ENCODE peak calls at places on chromosomes 4 and X, in four cellular contexts. One of them, this sample, is unnamed.

GRCh38 chrX:107549504-107549903 is 78.8 kb upstream of the PRPS1 start:
- DNase-seq in fibroblast of lung: no peak
- DNase-seq in lower lobe of right lung: no peak
- DNase-seq in heart right ventricle: no peak
- DNase-seq in this sample: no peak

GRCh38 chrX:133999013-133999705 is 13.8 kb upstream of the GPC3 start:
- DNase-seq in lower lobe of right lung: no peak
- DNase-seq in heart right ventricle: no peak
- DNase-seq in fibroblast of lung: peak
- DNase-seq in this sample: no peak

GRCh38 chr4:61204353-61204752 is 4.2 kb downstream of the ADGRL3 start:
- DNase-seq in fibroblast of lung: no peak
- DNase-seq in lower lobe of right lung: no peak
- DNase-seq in heart right ventricle: no peak
- DNase-seq in this sample: no peak

GRCh38 chr4:145132521-145133098 is 34.5 kb downstream of the ABCE1 start:
- DNase-seq in heart right ventricle: peak
- DNase-seq in lower lobe of right lung: no peak
- DNase-seq in fibroblast of lung: peak
- DNase-seq in this sample: no peak

GRCh38 chr4:181971973-181972372 is 271.2 kb upstream of the TENM3 start:
- DNase-seq in lower lobe of right lung: no peak
- DNase-seq in fibroblast of lung: peak
- DNase-seq in heart right ventricle: no peak
- DNase-seq in this sample: no peak

GRCh38 chrX:70353524-70353923 is 63.6 kb downstream of the KIF4A start:
- DNase-seq in heart right ventricle: no peak
- DNase-seq in fibroblast of lung: no peak
- DNase-seq in lower lobe of right lung: no peak
- DNase-seq in this sample: no peak

GRCh38 chrX:136725446-136726104 is 55.2 kb downstream of the ARHGEF6 start:
- DNase-seq in lower lobe of right lung: no peak
- DNase-seq in fibroblast of lung: peak
- DNase-seq in heart right ventricle: no peak
- DNase-seq in this sample: no peak

GRCh38 chr4:107719211-107719926 is 665 bp downstream of the PAPSS1 start:
- DNase-seq in heart right ventricle: no peak
- DNase-seq in lower lobe of right lung: no peak
- DNase-seq in fibroblast of lung: peak
- DNase-seq in this sample: no peak

GRCh38 chr4:137700751-137701150 is 168.5 kb upstream of the PCDH18 start:
- DNase-seq in lower lobe of right lung: no peak
- DNase-seq in fibroblast of lung: no peak
- DNase-seq in heart right ventricle: no peak
- DNase-seq in this sample: no peak

GRCh38 chr4:792729-793108 is 33.2 kb downstream of the CPLX1 start:
- DNase-seq in fibroblast of lung: no peak
- DNase-seq in lower lobe of right lung: peak
- DNase-seq in heart right ventricle: no peak
- DNase-seq in this sample: no peak

GRCh38 chr4:3524349-3524748 is 7.9 kb downstream of the LRPAP1 start:
- DNase-seq in fibroblast of lung: no peak
- DNase-seq in lower lobe of right lung: peak
- DNase-seq in heart right ventricle: peak
- DNase-seq in this sample: no peak

GRCh38 chr4:157803441-157804168 is 369.2 kb downstream of the GASK1B start:
- DNase-seq in fibroblast of lung: no peak
- DNase-seq in lower lobe of right lung: no peak
- DNase-seq in heart right ventricle: no peak
- DNase-seq in this sample: no peak

GRCh38 chrX:115584715-115585114 is 23.7 kb downstream of the PLS3 start:
- DNase-seq in fibroblast of lung: peak
- DNase-seq in lower lobe of right lung: no peak
- DNase-seq in heart right ventricle: no peak
- DNase-seq in this sample: no peak

GRCh38 chrX:44459501-44459900 is 83.2 kb downstream of the FUNDC1 start:
- DNase-seq in fibroblast of lung: peak
- DNase-seq in lower lobe of right lung: no peak
- DNase-seq in heart right ventricle: no peak
- DNase-seq in this sample: no peak

GRCh38 chr4:44678094-44679023 is at the start of gene GUF1:
- DNase-seq in heart right ventricle: peak
- DNase-seq in fibroblast of lung: peak
- DNase-seq in lower lobe of right lung: peak
- DNase-seq in this sample: peak
- TF ChIP-seq CTCF in heart right ventricle: no peak
- TF ChIP-seq CTCF in fibroblast of lung: no peak
- TF ChIP-seq CTCF in lower lobe of right lung: no peak
- TF ChIP-seq CTCF in this sample: no peak

DNA sequence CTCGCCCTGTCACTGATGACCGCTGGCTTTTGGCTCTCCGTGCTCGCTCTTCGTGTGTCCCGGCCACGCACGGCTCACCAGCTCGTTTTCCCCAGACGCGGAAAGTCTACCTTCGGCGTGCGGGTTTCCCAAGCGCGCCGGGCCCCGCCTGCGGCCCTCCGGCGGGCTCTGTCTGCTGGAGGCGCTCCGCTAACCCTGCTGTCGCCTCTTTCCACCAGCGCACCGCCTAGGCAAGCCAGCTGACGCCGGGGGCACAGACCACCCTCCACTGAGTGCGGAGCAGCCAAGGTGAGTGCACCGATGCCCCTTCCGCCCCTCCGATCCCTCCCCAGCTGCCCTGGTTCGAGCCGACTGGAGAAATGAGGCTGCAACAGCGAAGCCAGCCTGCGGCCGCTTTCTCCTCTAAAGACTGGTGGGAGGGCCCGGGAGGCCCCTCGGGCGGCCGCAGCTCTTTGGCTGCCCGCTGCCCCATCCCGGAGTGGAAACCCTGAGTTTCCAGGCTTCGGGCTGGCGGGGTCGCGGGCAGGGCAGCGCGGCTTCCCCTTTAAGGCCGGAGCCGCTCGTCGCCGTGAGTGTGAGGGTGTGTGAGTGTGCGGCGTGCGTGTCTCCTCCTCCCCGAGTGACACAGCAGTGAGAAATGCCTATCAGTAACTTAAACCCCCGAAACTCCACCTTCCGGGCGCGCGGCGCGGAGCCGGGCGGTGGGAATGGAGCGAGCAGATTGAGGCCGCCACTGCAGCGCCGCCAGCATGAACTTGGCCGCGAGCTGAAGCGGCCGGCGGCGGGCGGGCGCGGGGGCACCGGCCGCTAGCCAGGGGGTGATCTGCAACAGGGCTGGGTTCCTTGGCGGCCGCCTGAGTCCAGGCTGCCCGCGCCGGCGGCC is at the start of gene MAMLD1:
- DNase-seq in heart right ventricle: peak
- DNase-seq in lower lobe of right lung: peak
- DNase-seq in fibroblast of lung: peak
- DNase-seq in this sample: peak
- TF ChIP-seq CTCF in heart right ventricle: no peak
- TF ChIP-seq CTCF in lower lobe of right lung: no peak
- TF ChIP-seq CTCF in fibroblast of lung: no peak
- TF ChIP-seq CTCF in this sample: peak

GRCh38 chr4:28225689-28226353 is 1365.2 kb downstream of the STIM2 start:
- DNase-seq in heart right ventricle: no peak
- DNase-seq in lower lobe of right lung: no peak
- DNase-seq in fibroblast of lung: no peak
- DNase-seq in this sample: no peak
- TF ChIP-seq CTCF in heart right ventricle: no peak
- TF ChIP-seq CTCF in lower lobe of right lung: no peak
- TF ChIP-seq CTCF in fibroblast of lung: no peak
- TF ChIP-seq CTCF in this sample: peak

GRCh38 chr4:20020049-20020448 is 231.7 kb upstream of the SLIT2 start:
- DNase-seq in heart right ventricle: no peak
- DNase-seq in fibroblast of lung: no peak
- DNase-seq in lower lobe of right lung: no peak
- DNase-seq in this sample: no peak
- TF ChIP-seq CTCF in heart right ventricle: no peak
- TF ChIP-seq CTCF in fibroblast of lung: no peak
- TF ChIP-seq CTCF in lower lobe of right lung: no peak
- TF ChIP-seq CTCF in this sample: no peak

GRCh38 chr4:185464184-185464583 is 7.3 kb downstream of the CCDC110 start:
- DNase-seq in lower lobe of right lung: no peak
- DNase-seq in heart right ventricle: no peak
- DNase-seq in fibroblast of lung: no peak
- DNase-seq in this sample: no peak
- TF ChIP-seq CTCF in lower lobe of right lung: no peak
- TF ChIP-seq CTCF in heart right ventricle: no peak
- TF ChIP-seq CTCF in fibroblast of lung: no peak
- TF ChIP-seq CTCF in this sample: no peak

GRCh38 chr4:151362404-151363164 is 37.2 kb upstream of the SH3D19 start:
- DNase-seq in heart right ventricle: peak
- DNase-seq in lower lobe of right lung: peak
- DNase-seq in fibroblast of lung: peak
- DNase-seq in this sample: peak
- TF ChIP-seq CTCF in heart right ventricle: peak
- TF ChIP-seq CTCF in lower lobe of right lung: peak
- TF ChIP-seq CTCF in fibroblast of lung: peak
- TF ChIP-seq CTCF in this sample: peak